ENCODE peak calls at places on chromosome 14, in ten cellular contexts. Q is H9; U is activated T-helper 1 cell treated with anti-CD3 and anti-CD28 coated beads, Interleukin-2, amount 50 U/mL, for 16 hours; D is HFF-Myc; I is activated CD8-positive, alpha-beta memory T cell treated with anti-CD3 and anti-CD28 coated beads for 4 hours; T is EH; G is posterior cingulate gyrus; L is DMS153; X is fibroblast of the aortic adventitia; W is progenitor cell of endocrine pancreas. P is an unnamed sample.

GRCh38 chr14:64639340-64639821 is 64.8 kb upstream of the PLEKHG3 start:
- DNase-seq in W (no peak), X (no peak), Q (no peak), U (no peak), G (no peak), I (no peak), L (no peak), T (peak), D (no peak), P (no peak)

GRCh38 chr14:96568646-96569045 is 66.5 kb downstream of the PAPOLA start:
- DNase-seq in D (no peak), G (no peak), U (no peak), I (no peak), T (peak), L (no peak), Q (no peak), X (no peak), W (no peak), P (no peak)

GRCh38 chr14:54760866-54761265 is 141.8 kb downstream of the GCH1 start:
- DNase-seq in X (no peak), U (no peak), Q (no peak), L (no peak), T (no peak), G (no peak), D (no peak), W (no peak), I (no peak), P (no peak)

GRCh38 chr14:22918519-22918808 is 485 bp downstream of the RBM23 start:
- DNase-seq in D (no peak), X (no peak), I (peak), Q (no peak), U (no peak), T (no peak), G (no peak), W (peak), L (no peak), P (no peak)

GRCh38 chr14:67269338-67270060 is 28.3 kb downstream of the PALS1 start:
- DNase-seq in G (no peak), I (no peak), D (no peak), W (no peak), T (peak), L (no peak), Q (no peak), U (no peak), X (peak), P (no peak)

GRCh38 chr14:22847661-22848341 is 11.4 kb downstream of the MMP14 start:
- DNase-seq in Q (no peak), X (peak), L (no peak), I (no peak), D (no peak), G (no peak), U (no peak), W (no peak), T (peak), P (no peak)

GRCh38 chr14:92846162-92846897 is 52.2 kb downstream of the GOLGA5 start:
- DNase-seq in X (peak), G (no peak), W (no peak), I (no peak), Q (no peak), T (peak), D (peak), L (no peak), U (no peak), P (no peak)

GRCh38 chr14:100320157-100320856 is 2.8 kb upstream of the SLC25A47 start:
- DNase-seq in I (no peak), Q (no peak), W (no peak), G (no peak), T (no peak), X (no peak), L (no peak), U (no peak), D (no peak), P (no peak)

GRCh38 chr14:88030079-88030478 is 25.1 kb downstream of the GPR65 start:
- DNase-seq in X (no peak), Q (no peak), U (no peak), L (no peak), I (no peak), G (no peak), T (no peak), W (no peak), D (no peak), P (no peak)

GRCh38 chr14:94897092-94897491 is 127.2 kb upstream of the GSC start:
- DNase-seq in T (peak), U (no peak), D (no peak), Q (no peak), G (no peak), W (no peak), I (no peak), X (peak), L (no peak), P (no peak)